ENCODE peak calls at places on chromosome 1, in seven cellular contexts. S is MM.1S, G is left ventricle myocardium inferior, H is heart left ventricle, K is A549, L is neuronal stem cell, X is fibroblast of lung. C is an unnamed sample.

GRCh38 chr1:169201084-169201619 is 94.7 kb downstream of the ATP1B1 start:
- DNase-seq in S (no peak), K (no peak), H (no peak), G (no peak), L (no peak), X (peak), C (no peak)

GRCh38 chr1:168980180-168980579 is 126.3 kb upstream of the ATP1B1 start:
- DNase-seq in H (no peak), S (no peak), L (no peak), K (no peak), G (no peak), X (no peak), C (no peak)

GRCh38 chr1:198007687-198008627 is 90.8 kb downstream of the LHX9 start:
- DNase-seq in S (no peak), L (no peak), X (no peak), K (no peak), G (no peak), H (no peak), C (no peak)

GRCh38 chr1:22388666-22389455 is 62.8 kb upstream of the ZBTB40 start:
- DNase-seq in K (peak), H (no peak), L (no peak), S (no peak), X (no peak), G (no peak), C (no peak)

GRCh38 chr1:181390350-181391080 is 92.8 kb upstream of the CACNA1E start:
- DNase-seq in L (no peak), X (no peak), S (no peak), H (no peak), G (no peak), K (no peak), C (no peak)

GRCh38 chr1:34529935-34530859 is 224.7 kb upstream of the GJB5 start:
- DNase-seq in L (no peak), G (no peak), H (no peak), X (no peak), K (no peak), S (no peak), C (no peak)

GRCh38 chr1:1759456-1760344 is 18.6 kb downstream of the NADK start:
- DNase-seq in X (no peak), G (no peak), H (no peak), K (no peak), L (no peak), S (no peak), C (no peak)

GRCh38 chr1:207311888-207312603 is 9.4 kb upstream of the CD55 start:
- DNase-seq in S (no peak), H (no peak), L (no peak), G (no peak), X (no peak), K (no peak), C (no peak)

GRCh38 chr1:247906504-247907047 is 11.2 kb downstream of the OR2W3 start:
- DNase-seq in K (no peak), L (no peak), X (no peak), S (peak), H (no peak), G (no peak), C (no peak)

GRCh38 chr1:230282157-230282556 is 144.0 kb downstream of the PGBD5 start:
- DNase-seq in K (no peak), H (no peak), L (no peak), G (no peak), S (no peak), X (no peak), C (no peak)

DNA sequence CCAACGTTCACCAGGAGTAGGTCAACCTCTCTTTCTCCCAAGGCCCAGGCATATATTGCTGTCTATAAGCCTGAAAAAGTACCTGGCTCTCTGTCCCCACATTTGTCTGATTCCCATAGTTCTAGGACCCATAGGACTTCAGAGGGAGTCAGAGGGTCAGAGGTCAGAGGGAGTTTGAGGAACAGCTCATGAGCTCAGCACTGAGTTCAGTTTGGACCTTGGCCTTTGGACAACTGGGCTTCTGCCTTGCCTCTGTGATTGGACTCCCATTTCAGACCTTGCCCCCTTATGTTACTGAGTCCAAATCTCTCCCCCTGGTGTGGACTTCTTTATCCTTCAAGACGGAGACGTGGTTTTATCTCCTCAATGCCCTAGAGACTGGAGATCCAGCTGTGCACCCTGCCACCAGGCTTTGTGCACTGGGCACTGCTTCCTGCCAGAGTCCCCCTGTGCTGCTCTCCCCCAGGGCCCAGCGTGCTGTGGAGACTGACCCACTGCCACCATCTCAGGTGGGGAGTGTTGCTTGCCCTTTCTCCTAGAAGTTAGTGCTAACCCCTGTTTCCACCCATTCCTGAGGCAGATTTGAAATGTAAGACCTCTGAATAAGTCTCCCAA is 3.2 kb downstream of the CTSE start:
- DNase-seq in K (no peak), X (no peak), S (no peak), H (no peak), L (no peak), G (no peak), C (no peak)
- H3K4me3 ChIP-seq in K (no peak), X (no peak), S (no peak), H (no peak), L (no peak), G (no peak), C (no peak)

DNA sequence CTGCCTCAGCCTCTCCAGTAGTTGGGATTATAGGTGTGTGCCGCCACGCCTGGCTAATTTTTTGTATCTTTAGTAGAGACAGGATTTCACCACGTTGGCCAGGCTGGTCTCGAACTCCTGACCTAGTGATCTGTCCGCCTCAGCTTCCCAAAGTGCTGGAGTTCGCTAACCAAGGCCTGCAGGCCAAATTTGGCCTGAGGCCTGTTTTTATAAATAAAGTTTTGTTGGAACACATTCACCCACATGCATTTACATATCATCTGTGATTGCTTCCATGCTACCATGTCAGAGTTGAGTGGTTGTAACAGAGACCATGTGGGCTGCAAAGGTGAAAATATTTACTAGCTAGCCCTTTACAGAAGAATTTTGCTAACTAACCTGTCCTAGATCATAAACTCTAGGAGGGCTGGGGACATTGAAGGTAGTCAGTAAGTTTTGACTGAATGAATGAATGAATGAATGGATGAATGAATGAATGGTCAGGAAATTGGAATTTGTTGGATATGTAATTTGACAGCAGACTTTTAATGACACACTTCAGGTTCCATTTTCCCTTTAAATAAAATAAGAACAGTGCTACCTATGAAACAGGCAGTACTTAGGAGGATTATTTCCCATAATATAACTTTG is 38.4 kb downstream of the ROR1 start:
- DNase-seq in H (no peak), S (no peak), L (no peak), K (no peak), X (no peak), G (no peak), C (no peak)
- H3K27ac ChIP-seq in H (no peak), S (no peak), L (no peak), K (no peak), X (no peak), G (no peak), C (no peak)

GRCh38 chr1:15826810-15827507 is 19.5 kb upstream of the UQCRHL start:
- DNase-seq in S (no peak), G (no peak), K (no peak), L (no peak), X (no peak), H (no peak), C (no peak)

GRCh38 chr1:15830284-15830657 is 17.2 kb upstream of the SPEN start:
- DNase-seq in X (no peak), H (no peak), K (no peak), S (no peak), G (no peak), L (no peak), C (no peak)

GRCh38 chr1:15820478-15820877 is 13.0 kb upstream of the UQCRHL start:
- DNase-seq in L (no peak), K (no peak), H (no peak), S (no peak), G (no peak), X (no peak), C (peak)

DNA sequence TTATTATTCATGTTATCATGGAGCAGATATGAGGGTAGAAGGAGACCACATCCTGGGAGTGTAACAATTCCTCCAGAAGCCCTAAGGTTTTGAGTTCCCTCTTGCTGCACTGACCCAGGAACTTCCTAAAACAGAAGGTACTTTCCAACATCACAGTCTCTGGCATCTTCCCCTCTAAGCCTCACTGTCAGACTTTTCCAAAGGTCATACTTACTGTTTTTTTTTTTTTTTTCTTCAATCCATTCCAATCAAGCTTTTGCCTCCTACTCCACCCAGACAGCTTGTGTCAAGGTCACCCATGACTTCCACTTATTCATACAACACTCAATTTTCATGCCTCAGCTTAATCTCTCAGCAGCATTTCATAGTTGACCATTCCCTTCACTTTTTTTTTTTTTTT is 18.4 kb upstream of the UQCRHL start:
- DNase-seq in K (no peak), L (no peak), H (no peak), X (no peak), S (no peak), G (no peak), C (peak)
- H3K4me3 ChIP-seq in K (no peak), L (no peak), H (no peak), X (no peak), S (no peak), G (no peak), C (no peak)

GRCh38 chr1:225578247-225578646 is 74.7 kb downstream of the ENAH start:
- DNase-seq in G (no peak), K (no peak), L (no peak), H (no peak), S (no peak), X (no peak), C (no peak)

GRCh38 chr1:225577243-225577642 is 75.7 kb downstream of the ENAH start:
- DNase-seq in G (no peak), X (no peak), L (no peak), S (no peak), K (no peak), H (no peak), C (no peak)

GRCh38 chr1:225572422-225572821 is 80.5 kb downstream of the ENAH start:
- DNase-seq in H (no peak), S (no peak), K (peak), L (no peak), G (no peak), X (peak), C (no peak)

GRCh38 chr1:225567789-225568188 is 85.1 kb downstream of the ENAH start:
- DNase-seq in X (peak), S (no peak), K (peak), H (no peak), L (no peak), G (no peak), C (no peak)

GRCh38 chr1:225573216-225573615 is 79.7 kb downstream of the ENAH start:
- DNase-seq in X (no peak), S (no peak), L (no peak), K (no peak), G (no peak), H (no peak), C (no peak)
- H3K27ac ChIP-seq in X (no peak), S (no peak), L (no peak), K (no peak), G (no peak), H (no peak), C (peak)

C was measured in cardiac muscle cell.